ENCODE peak calls at places on chromosomes 4 and X, in ten cellular contexts. O, W, G, C, U, X, P, H, S and T are unnamed samples.

GRCh38 chrX:148938348-148938747 is 437.9 kb downstream of the AFF2 start:
- DNase-seq in O (peak), W (no peak), G (no peak), C (no peak), U (no peak), X (no peak), P (no peak), H (no peak), S (no peak), T (no peak)

GRCh38 chr4:42768125-42768748 is 111.3 kb upstream of the ATP8A1 start:
- DNase-seq in O (no peak), W (peak), G (no peak), C (no peak), U (peak), X (no peak), P (no peak), H (no peak), S (no peak), T (no peak)

GRCh38 chr4:28373601-28374000 is 1513.0 kb downstream of the STIM2 start:
- DNase-seq in O (peak), W (no peak), G (no peak), C (no peak), U (no peak), X (no peak), P (no peak), H (no peak), S (peak), T (no peak)

GRCh38 chr4:109436504-109436903 is 2.9 kb downstream of the SEC24B start:
- DNase-seq in O (no peak), W (no peak), G (no peak), C (no peak), U (no peak), X (no peak), P (no peak), H (no peak), S (no peak), T (no peak)

GRCh38 chr4:1109898-1110506 is 3.4 kb downstream of the RNF212 start:
- DNase-seq in O (no peak), W (no peak), G (no peak), C (no peak), U (no peak), X (peak), P (peak), H (no peak), S (no peak), T (no peak)

GRCh38 chr4:1992468-1993168 is 16.2 kb downstream of the NELFA start:
- DNase-seq in O (no peak), W (no peak), G (no peak), C (no peak), U (peak), X (no peak), P (no peak), H (no peak), S (peak), T (no peak)

GRCh38 chr4:8760561-8760960 is 111.1 kb downstream of the HMX1 start:
- DNase-seq in O (no peak), W (no peak), G (no peak), C (no peak), U (no peak), X (no peak), P (no peak), H (no peak), S (no peak), T (no peak)

GRCh38 chrX:153381684-153382532 is 19.2 kb downstream of the PNMA6E start:
- DNase-seq in O (peak), W (peak), G (no peak), C (peak), U (peak), X (peak), P (peak), H (peak), S (peak), T (no peak)

GRCh38 chr4:123838426-123838825 is 441.8 kb downstream of the SPRY1 start:
- DNase-seq in O (no peak), W (no peak), G (no peak), C (no peak), U (no peak), X (no peak), P (no peak), H (no peak), S (no peak), T (no peak)

GRCh38 chr4:16707874-16708273 is 190.6 kb downstream of the LDB2 start:
- DNase-seq in O (no peak), W (no peak), G (no peak), C (no peak), U (no peak), X (no peak), P (no peak), H (no peak), S (peak), T (no peak)

GRCh38 chr4:105894570-105895323 is 524 bp upstream of the NPNT start:
- DNase-seq in O (peak), W (no peak), G (peak), C (peak), U (peak), X (no peak), P (peak), H (no peak), S (peak), T (peak)

GRCh38 chr4:85147481-85148076 is 181.1 kb upstream of the WDFY3 start:
- DNase-seq in O (peak), W (peak), G (peak), C (peak), U (peak), X (peak), P (peak), H (peak), S (peak), T (peak)

GRCh38 chrX:131626681-131627296 is 82.9 kb downstream of the OR13H1 start:
- DNase-seq in O (no peak), W (no peak), G (peak), C (no peak), U (peak), X (no peak), P (peak), H (no peak), S (peak), T (peak)

GRCh38 chr4:45283352-45283751 is 557.0 kb upstream of the GNPDA2 start:
- DNase-seq in O (no peak), W (no peak), G (no peak), C (no peak), U (no peak), X (no peak), P (no peak), H (no peak), S (no peak), T (no peak)

GRCh38 chrX:24241822-24242648 is 71.8 kb downstream of the SUPT20HL2 start:
- DNase-seq in O (no peak), W (peak), G (no peak), C (no peak), U (peak), X (peak), P (peak), H (peak), S (peak), T (no peak)

GRCh38 chrX:24259544-24260240 is 54.2 kb downstream of the SUPT20HL2 start:
- DNase-seq in O (peak), W (peak), G (peak), C (no peak), U (peak), X (peak), P (peak), H (peak), S (peak), T (no peak)

GRCh38 chr4:169612869-169613859 is 781 bp upstream of the NEK1 start:
- DNase-seq in O (peak), W (peak), G (peak), C (peak), U (peak), X (peak), P (peak), H (peak), S (peak), T (peak)

GRCh38 chrX:32572644-32573043 is 638.7 kb downstream of the DMD start:
- DNase-seq in O (no peak), W (no peak), G (no peak), C (no peak), U (no peak), X (no peak), P (no peak), H (no peak), S (no peak), T (no peak)

GRCh38 chr4:161252520-161253141 is 911.2 kb downstream of the FSTL5 start:
- DNase-seq in O (peak), W (peak), G (peak), C (no peak), U (peak), X (peak), P (peak), H (no peak), S (peak), T (no peak)

GRCh38 chr4:53233396-53233795 is 132.5 kb downstream of the SCFD2 start:
- DNase-seq in O (no peak), W (no peak), G (no peak), C (no peak), U (no peak), X (no peak), P (no peak), H (no peak), S (peak), T (no peak)

GRCh38 chr4:2799444-2799911 is 6.6 kb downstream of the SH3BP2 start:
- DNase-seq in O (no peak), W (no peak), G (no peak), C (no peak), U (no peak), X (no peak), P (no peak), H (no peak), S (no peak), T (no peak)

GRCh38 chr4:99635601-99636000 is 22.0 kb downstream of the C4orf54 start:
- DNase-seq in O (peak), W (no peak), G (no peak), C (no peak), U (no peak), X (no peak), P (no peak), H (no peak), S (no peak), T (no peak)

GRCh38 chr4:19711871-19712270 is 539.8 kb upstream of the SLIT2 start:
- DNase-seq in O (peak), W (no peak), G (no peak), C (no peak), U (no peak), X (no peak), P (no peak), H (no peak), S (peak), T (no peak)

GRCh38 chrX:80751456-80751855 is 58.2 kb downstream of the BRWD3 start:
- DNase-seq in O (peak), W (no peak), G (no peak), C (no peak), U (no peak), X (no peak), P (no peak), H (no peak), S (peak), T (no peak)

GRCh38 chr4:7073059-7073458 is 5.2 kb upstream of the GRPEL1 start:
- DNase-seq in O (no peak), W (no peak), G (no peak), C (no peak), U (no peak), X (no peak), P (no peak), H (no peak), S (no peak), T (no peak)
- H2AFZ ChIP-seq in O (no peak), W (no peak), G (no peak), C (no peak), U (no peak), X (no peak), P (no peak), H (peak), S (no peak), T (no peak)

GRCh38 chr4:101103381-101104142 is 243.8 kb downstream of the PPP3CA start:
- DNase-seq in O (no peak), W (peak), G (no peak), C (no peak), U (peak), X (no peak), P (no peak), H (no peak), S (no peak), T (no peak)
- H3K27ac ChIP-seq in O (no peak), W (peak), G (peak), C (no peak), U (no peak), X (no peak), P (no peak), H (no peak), S (no peak), T (no peak)

DNA sequence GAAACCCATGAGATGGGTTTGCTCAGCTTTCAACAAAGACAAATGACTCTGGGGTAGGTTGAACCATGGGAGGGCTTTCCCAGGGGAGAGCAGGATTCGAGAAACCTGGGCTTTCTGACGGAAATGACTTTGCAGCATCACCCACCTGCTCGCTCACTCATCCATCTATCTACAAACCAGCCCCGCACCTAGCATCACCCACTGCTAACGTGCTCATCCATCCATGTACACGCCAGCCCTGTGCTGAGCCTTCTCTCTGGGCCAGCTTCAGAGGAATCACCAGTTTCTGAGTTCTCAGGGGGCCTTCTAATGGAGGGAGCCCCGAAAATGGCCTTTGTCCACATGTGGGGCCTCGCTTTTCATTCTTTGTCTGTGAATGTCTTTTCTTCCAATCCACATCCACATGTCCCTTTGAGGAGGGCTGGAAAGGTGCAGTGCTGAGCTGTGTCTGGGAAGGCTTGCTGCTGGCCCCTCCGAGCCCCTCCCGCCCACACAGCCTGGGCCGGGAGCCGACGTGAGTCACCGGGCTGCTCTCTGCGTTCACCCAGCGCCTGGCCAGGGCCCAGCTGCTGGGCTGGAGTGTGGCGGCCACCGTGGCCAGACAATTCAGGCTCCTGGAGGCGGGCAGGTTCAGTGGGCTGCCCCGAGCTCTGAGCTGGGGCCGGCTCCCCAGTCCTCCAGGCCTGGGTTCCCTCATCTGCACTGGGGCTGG is 14.7 kb downstream of the SORCS2 start:
- DNase-seq in O (peak), W (no peak), G (no peak), C (peak), U (peak), X (no peak), P (peak), H (peak), S (peak), T (peak)
- H2AFZ ChIP-seq in O (peak), W (no peak), G (peak), C (peak), U (peak), X (no peak), P (no peak), H (no peak), S (no peak), T (peak)

GRCh38 chrX:128142745-128143144 is 90.5 kb upstream of the ACTRT1 start:
- DNase-seq in O (no peak), W (no peak), G (no peak), C (no peak), U (no peak), X (no peak), P (no peak), H (no peak), S (no peak), T (no peak)
- H3K27ac ChIP-seq in O (no peak), W (no peak), G (no peak), C (no peak), U (no peak), X (no peak), P (no peak), H (no peak), S (no peak), T (no peak)

GRCh38 chrX:154512879-154513553 is 3.0 kb downstream of the FAM3A start:
- DNase-seq in O (no peak), W (no peak), G (no peak), C (no peak), U (no peak), X (no peak), P (no peak), H (no peak), S (no peak), T (no peak)

GRCh38 chrX:154517101-154517781 is 1.2 kb upstream of the FAM3A start:
- DNase-seq in O (no peak), W (no peak), G (no peak), C (no peak), U (peak), X (peak), P (peak), H (no peak), S (no peak), T (no peak)

GRCh38 chrX:154516655-154517100 is 646 bp upstream of the FAM3A start:
- DNase-seq in O (no peak), W (no peak), G (no peak), C (no peak), U (peak), X (no peak), P (peak), H (no peak), S (peak), T (no peak)

GRCh38 chrX:154513662-154514204 is 2.3 kb downstream of the FAM3A start:
- DNase-seq in O (no peak), W (no peak), G (no peak), C (no peak), U (no peak), X (no peak), P (no peak), H (no peak), S (no peak), T (no peak)

DNA sequence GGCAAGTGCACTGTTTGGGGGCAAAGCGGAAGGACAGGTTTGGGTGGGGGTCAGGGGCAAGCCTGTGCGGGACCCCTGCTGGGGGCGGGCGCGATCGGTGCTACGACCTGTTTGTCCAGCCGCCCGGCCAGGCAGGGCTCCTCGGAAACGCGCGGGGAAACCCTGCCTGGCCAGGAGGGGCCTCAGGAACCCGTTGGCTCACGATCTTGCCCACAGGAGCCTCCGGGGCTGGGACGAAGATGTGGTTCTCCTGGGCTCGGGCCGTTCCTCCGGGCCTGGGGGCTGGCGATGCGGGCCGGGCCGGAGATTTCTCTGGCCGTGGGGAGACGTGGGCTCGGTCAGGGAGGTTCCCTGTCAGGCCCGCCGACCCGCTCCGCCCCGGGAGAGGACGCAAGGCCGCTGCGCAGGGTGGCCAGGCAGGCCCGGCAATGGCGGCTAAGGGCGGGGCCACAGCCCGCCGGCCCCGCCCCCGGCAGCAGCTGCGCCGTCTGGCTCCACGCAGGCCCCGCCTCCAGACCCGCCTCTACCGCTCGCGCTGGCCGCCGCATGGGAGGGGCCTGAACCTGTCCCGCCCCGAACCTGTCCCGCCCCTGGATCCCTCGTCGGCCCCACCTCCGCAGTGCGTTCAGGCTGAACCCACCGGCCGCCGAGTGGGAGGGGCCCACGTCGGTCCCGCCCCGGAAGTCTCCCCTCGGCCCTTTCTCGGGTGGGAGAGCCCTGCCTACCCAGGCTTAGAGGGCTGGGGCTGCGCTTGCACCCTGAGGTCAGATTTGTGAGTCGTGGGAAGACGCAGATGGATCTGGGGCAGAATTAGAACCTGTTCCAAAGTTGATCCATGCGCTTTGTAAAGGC is at the start of gene FAM3A:
- DNase-seq in O (peak), W (peak), G (peak), C (peak), U (peak), X (peak), P (peak), H (peak), S (peak), T (peak)
- H2AFZ ChIP-seq in O (peak), W (peak), G (no peak), C (peak), U (no peak), X (no peak), P (no peak), H (peak), S (no peak), T (peak)

GRCh38 chr4:31408136-31408535 is 688.0 kb downstream of the PCDH7 start:
- DNase-seq in O (no peak), W (no peak), G (no peak), C (no peak), U (no peak), X (no peak), P (no peak), H (no peak), S (no peak), T (no peak)

GRCh38 chr4:31417051-31417450 is 696.9 kb downstream of the PCDH7 start:
- DNase-seq in O (no peak), W (no peak), G (no peak), C (no peak), U (no peak), X (no peak), P (no peak), H (no peak), S (no peak), T (no peak)

GRCh38 chr4:31415629-31416028 is 695.5 kb downstream of the PCDH7 start:
- DNase-seq in O (no peak), W (no peak), G (no peak), C (no peak), U (no peak), X (no peak), P (no peak), H (no peak), S (no peak), T (no peak)

GRCh38 chr4:31411606-31412005 is 691.4 kb downstream of the PCDH7 start:
- DNase-seq in O (no peak), W (no peak), G (no peak), C (no peak), U (no peak), X (peak), P (no peak), H (no peak), S (peak), T (no peak)
- H3K27ac ChIP-seq in O (no peak), W (no peak), G (no peak), C (no peak), U (no peak), X (no peak), P (no peak), H (no peak), S (no peak), T (no peak)

GRCh38 chr4:139833131-139833930 is 167.7 kb downstream of the MGST2 start:
- DNase-seq in O (no peak), W (no peak), G (no peak), C (no peak), U (peak), X (no peak), P (no peak), H (no peak), S (no peak), T (no peak)
- H2AFZ ChIP-seq in O (no peak), W (no peak), G (no peak), C (peak), U (no peak), X (no peak), P (no peak), H (no peak), S (no peak), T (no peak)

DNA sequence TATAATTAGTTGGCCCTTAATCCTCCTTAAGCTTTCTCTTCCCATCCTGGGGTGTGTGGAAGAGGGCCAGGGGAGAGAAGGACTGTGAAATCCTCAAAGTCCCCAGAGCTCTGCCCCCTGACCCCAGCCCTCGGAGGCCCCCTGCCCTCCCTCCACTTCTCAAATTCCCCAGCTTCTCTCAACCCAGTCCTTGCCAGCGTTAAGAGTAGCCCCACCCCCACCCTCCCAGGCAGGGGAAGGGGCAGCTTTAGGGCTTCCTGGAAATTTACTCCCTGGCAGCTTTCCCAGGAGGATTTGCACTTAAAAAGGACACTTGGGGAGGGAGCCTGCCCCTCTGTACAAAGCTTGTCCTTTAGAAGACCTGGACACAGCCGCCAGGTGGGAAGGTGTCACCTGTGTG is 11.8 kb upstream of the CD40LG start:
- DNase-seq in O (no peak), W (no peak), G (no peak), C (peak), U (peak), X (no peak), P (no peak), H (no peak), S (no peak), T (no peak)
- H3K27ac ChIP-seq in O (no peak), W (no peak), G (no peak), C (peak), U (no peak), X (no peak), P (no peak), H (no peak), S (no peak), T (no peak)